ENCODE peak calls at places on chromosome 4, in nine cellular contexts. One of them, this sample, is unnamed.

GRCh38 chr4:33334416-33334815 is 2614.2 kb downstream of the PCDH7 start:
- DNase-seq in heart left ventricle: no peak
- DNase-seq in A549: no peak
- DNase-seq in transverse colon: no peak
- DNase-seq in GM12891: no peak
- DNase-seq in sigmoid colon: no peak
- DNase-seq in uterus: no peak
- DNase-seq in right lobe of liver: no peak
- DNase-seq in HCT116: no peak
- DNase-seq in this sample: no peak

GRCh38 chr4:23819041-23819511 is 70.8 kb downstream of the PPARGC1A start:
- DNase-seq in heart left ventricle: peak
- DNase-seq in A549: no peak
- DNase-seq in transverse colon: no peak
- DNase-seq in GM12891: no peak
- DNase-seq in sigmoid colon: no peak
- DNase-seq in uterus: no peak
- DNase-seq in right lobe of liver: no peak
- DNase-seq in HCT116: no peak
- DNase-seq in this sample: no peak

GRCh38 chr4:101191302-101192098 is 155.8 kb downstream of the PPP3CA start:
- DNase-seq in heart left ventricle: peak
- DNase-seq in A549: no peak
- DNase-seq in transverse colon: peak
- DNase-seq in GM12891: no peak
- DNase-seq in sigmoid colon: peak
- DNase-seq in uterus: peak
- DNase-seq in right lobe of liver: peak
- DNase-seq in HCT116: no peak
- DNase-seq in this sample: no peak

GRCh38 chr4:174120446-174121142 is 162.9 kb downstream of the FBXO8 start:
- DNase-seq in heart left ventricle: peak
- DNase-seq in A549: peak
- DNase-seq in transverse colon: no peak
- DNase-seq in GM12891: no peak
- DNase-seq in sigmoid colon: peak
- DNase-seq in uterus: peak
- DNase-seq in right lobe of liver: no peak
- DNase-seq in HCT116: peak
- DNase-seq in this sample: peak

GRCh38 chr4:145218251-145218650 is 37.9 kb upstream of the OTUD4 start:
- DNase-seq in heart left ventricle: peak
- DNase-seq in A549: no peak
- DNase-seq in transverse colon: no peak
- DNase-seq in GM12891: peak
- DNase-seq in sigmoid colon: peak
- DNase-seq in uterus: no peak
- DNase-seq in right lobe of liver: no peak
- DNase-seq in HCT116: no peak
- DNase-seq in this sample: no peak

GRCh38 chr4:78081541-78081940 is 24.4 kb downstream of the FRAS1 start:
- DNase-seq in heart left ventricle: no peak
- DNase-seq in A549: no peak
- DNase-seq in transverse colon: no peak
- DNase-seq in GM12891: no peak
- DNase-seq in sigmoid colon: no peak
- DNase-seq in uterus: no peak
- DNase-seq in right lobe of liver: no peak
- DNase-seq in HCT116: no peak
- DNase-seq in this sample: no peak

GRCh38 chr4:96736352-96736889 is 896.5 kb downstream of the PDHA2 start:
- DNase-seq in heart left ventricle: no peak
- DNase-seq in A549: peak
- DNase-seq in transverse colon: no peak
- DNase-seq in GM12891: no peak
- DNase-seq in sigmoid colon: no peak
- DNase-seq in uterus: no peak
- DNase-seq in right lobe of liver: no peak
- DNase-seq in HCT116: peak
- DNase-seq in this sample: no peak

GRCh38 chr4:4271912-4272311 is 18.0 kb downstream of the LYAR start:
- DNase-seq in heart left ventricle: no peak
- DNase-seq in A549: no peak
- DNase-seq in transverse colon: no peak
- DNase-seq in GM12891: no peak
- DNase-seq in sigmoid colon: no peak
- DNase-seq in uterus: no peak
- DNase-seq in right lobe of liver: no peak
- DNase-seq in HCT116: no peak
- DNase-seq in this sample: no peak

GRCh38 chr4:165331823-165332222 is 4.4 kb downstream of the MSMO1 start:
- DNase-seq in heart left ventricle: no peak
- DNase-seq in A549: no peak
- DNase-seq in transverse colon: no peak
- DNase-seq in GM12891: no peak
- DNase-seq in sigmoid colon: no peak
- DNase-seq in uterus: no peak
- DNase-seq in right lobe of liver: no peak
- DNase-seq in HCT116: no peak
- DNase-seq in this sample: no peak

GRCh38 chr4:113769744-113770143 is 8.2 kb upstream of the CAMK2D start:
- DNase-seq in heart left ventricle: no peak
- DNase-seq in A549: no peak
- DNase-seq in transverse colon: no peak
- DNase-seq in GM12891: no peak
- DNase-seq in sigmoid colon: no peak
- DNase-seq in uterus: no peak
- DNase-seq in right lobe of liver: no peak
- DNase-seq in HCT116: no peak
- DNase-seq in this sample: no peak

GRCh38 chr4:68344049-68344448 is 5.8 kb downstream of the YTHDC1 start:
- DNase-seq in heart left ventricle: no peak
- DNase-seq in A549: no peak
- DNase-seq in transverse colon: no peak
- DNase-seq in GM12891: no peak
- DNase-seq in sigmoid colon: no peak
- DNase-seq in uterus: no peak
- DNase-seq in right lobe of liver: no peak
- DNase-seq in HCT116: no peak
- DNase-seq in this sample: peak

GRCh38 chr4:175531405-175532091 is 280.5 kb downstream of the GPM6A start:
- DNase-seq in heart left ventricle: no peak
- DNase-seq in A549: peak
- DNase-seq in transverse colon: no peak
- DNase-seq in GM12891: no peak
- DNase-seq in sigmoid colon: no peak
- DNase-seq in uterus: no peak
- DNase-seq in right lobe of liver: no peak
- DNase-seq in HCT116: no peak
- DNase-seq in this sample: no peak

GRCh38 chr4:57098945-57099344 is 11.2 kb downstream of the IGFBP7 start:
- DNase-seq in heart left ventricle: no peak
- DNase-seq in A549: no peak
- DNase-seq in transverse colon: no peak
- DNase-seq in GM12891: no peak
- DNase-seq in sigmoid colon: no peak
- DNase-seq in uterus: no peak
- DNase-seq in right lobe of liver: no peak
- DNase-seq in HCT116: no peak
- DNase-seq in this sample: no peak

GRCh38 chr4:8766610-8767009 is 105.0 kb downstream of the HMX1 start:
- DNase-seq in heart left ventricle: no peak
- DNase-seq in A549: no peak
- DNase-seq in transverse colon: no peak
- DNase-seq in GM12891: no peak
- DNase-seq in sigmoid colon: peak
- DNase-seq in uterus: no peak
- DNase-seq in right lobe of liver: no peak
- DNase-seq in HCT116: no peak
- DNase-seq in this sample: no peak

GRCh38 chr4:153623491-153623890 is 60.6 kb upstream of the TLR2 start:
- DNase-seq in heart left ventricle: no peak
- DNase-seq in A549: no peak
- DNase-seq in transverse colon: no peak
- DNase-seq in GM12891: no peak
- DNase-seq in sigmoid colon: no peak
- DNase-seq in uterus: no peak
- DNase-seq in right lobe of liver: no peak
- DNase-seq in HCT116: no peak
- DNase-seq in this sample: no peak

GRCh38 chr4:86114563-86114962 is 245.3 kb downstream of the MAPK10 start:
- DNase-seq in heart left ventricle: no peak
- DNase-seq in A549: no peak
- DNase-seq in transverse colon: no peak
- DNase-seq in GM12891: no peak
- DNase-seq in sigmoid colon: no peak
- DNase-seq in uterus: no peak
- DNase-seq in right lobe of liver: no peak
- DNase-seq in HCT116: no peak
- DNase-seq in this sample: no peak

GRCh38 chr4:2262145-2262943 is 435 bp upstream of the MXD4 start:
- DNase-seq in heart left ventricle: peak
- DNase-seq in A549: peak
- DNase-seq in transverse colon: peak
- DNase-seq in GM12891: peak
- DNase-seq in sigmoid colon: peak
- DNase-seq in uterus: peak
- DNase-seq in right lobe of liver: peak
- DNase-seq in HCT116: peak
- DNase-seq in this sample: peak
- TF ChIP-seq POLR2A in heart left ventricle: peak
- TF ChIP-seq POLR2A in A549: peak
- TF ChIP-seq POLR2A in transverse colon: peak
- TF ChIP-seq POLR2A in GM12891: peak
- TF ChIP-seq POLR2A in sigmoid colon: peak
- TF ChIP-seq POLR2A in uterus: peak
- TF ChIP-seq POLR2A in right lobe of liver: peak
- TF ChIP-seq POLR2A in HCT116: peak
- TF ChIP-seq POLR2A in this sample: peak

DNA sequence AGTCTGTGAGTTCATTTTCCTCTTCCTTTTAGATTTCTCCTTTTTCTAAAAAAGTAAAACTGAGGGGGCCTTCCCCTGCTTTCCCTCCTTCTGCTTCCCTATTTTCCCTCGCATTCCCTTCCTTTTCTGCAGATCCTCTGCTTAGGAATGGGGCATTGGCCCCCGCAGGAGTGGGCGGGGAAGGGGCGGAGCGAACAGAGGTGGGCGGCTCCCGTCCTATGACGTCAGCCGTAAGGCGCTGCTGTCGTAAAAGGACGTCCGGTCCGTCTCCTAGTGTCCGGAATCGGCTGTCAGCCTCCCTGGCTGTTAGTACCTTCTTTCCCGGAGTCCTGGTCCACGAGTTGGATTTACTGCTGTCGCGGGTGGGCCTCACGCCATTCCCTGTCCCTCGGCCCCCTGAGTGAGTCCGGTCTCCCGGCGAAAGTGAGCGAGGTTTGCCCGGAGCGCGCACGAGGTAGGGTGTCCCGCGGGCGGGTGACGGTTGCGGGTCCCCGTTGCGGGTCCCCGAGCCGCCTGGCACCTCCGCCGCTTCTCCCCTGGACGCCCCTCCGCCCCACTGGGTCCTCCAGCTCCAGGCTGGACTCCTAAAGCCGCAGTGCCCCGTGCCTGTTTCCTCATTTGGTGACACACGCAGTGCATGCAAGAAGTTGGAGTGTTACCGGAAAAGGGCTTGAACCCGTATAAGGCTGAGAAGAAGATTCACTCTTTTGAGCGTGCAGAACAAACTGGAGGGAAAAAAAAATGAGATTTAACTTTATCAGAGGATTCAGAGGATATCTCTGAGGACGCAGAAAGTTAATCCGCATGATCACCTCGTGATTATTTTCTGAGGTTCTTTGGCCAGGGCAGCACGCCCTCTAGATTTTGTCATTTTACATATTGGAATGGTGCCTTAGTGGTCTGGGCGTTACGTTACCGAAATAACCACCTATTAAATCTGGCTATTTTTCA is at the start of gene ZNF330:
- DNase-seq in heart left ventricle: peak
- DNase-seq in A549: peak
- DNase-seq in transverse colon: peak
- DNase-seq in GM12891: peak
- DNase-seq in sigmoid colon: peak
- DNase-seq in uterus: peak
- DNase-seq in right lobe of liver: peak
- DNase-seq in HCT116: peak
- DNase-seq in this sample: peak
- TF ChIP-seq POLR2A in heart left ventricle: peak
- TF ChIP-seq POLR2A in A549: peak
- TF ChIP-seq POLR2A in transverse colon: peak
- TF ChIP-seq POLR2A in GM12891: peak
- TF ChIP-seq POLR2A in sigmoid colon: peak
- TF ChIP-seq POLR2A in uterus: peak
- TF ChIP-seq POLR2A in right lobe of liver: peak
- TF ChIP-seq POLR2A in HCT116: peak
- TF ChIP-seq POLR2A in this sample: peak

GRCh38 chr4:1366371-1367229 is 19.6 kb downstream of the UVSSA start:
- DNase-seq in heart left ventricle: peak
- DNase-seq in A549: no peak
- DNase-seq in transverse colon: no peak
- DNase-seq in GM12891: no peak
- DNase-seq in sigmoid colon: peak
- DNase-seq in uterus: no peak
- DNase-seq in right lobe of liver: no peak
- DNase-seq in HCT116: no peak
- DNase-seq in this sample: no peak
- TF ChIP-seq POLR2A in heart left ventricle: no peak
- TF ChIP-seq POLR2A in A549: no peak
- TF ChIP-seq POLR2A in transverse colon: no peak
- TF ChIP-seq POLR2A in GM12891: no peak
- TF ChIP-seq POLR2A in sigmoid colon: no peak
- TF ChIP-seq POLR2A in uterus: no peak
- TF ChIP-seq POLR2A in right lobe of liver: no peak
- TF ChIP-seq POLR2A in HCT116: no peak
- TF ChIP-seq POLR2A in this sample: no peak

DNA sequence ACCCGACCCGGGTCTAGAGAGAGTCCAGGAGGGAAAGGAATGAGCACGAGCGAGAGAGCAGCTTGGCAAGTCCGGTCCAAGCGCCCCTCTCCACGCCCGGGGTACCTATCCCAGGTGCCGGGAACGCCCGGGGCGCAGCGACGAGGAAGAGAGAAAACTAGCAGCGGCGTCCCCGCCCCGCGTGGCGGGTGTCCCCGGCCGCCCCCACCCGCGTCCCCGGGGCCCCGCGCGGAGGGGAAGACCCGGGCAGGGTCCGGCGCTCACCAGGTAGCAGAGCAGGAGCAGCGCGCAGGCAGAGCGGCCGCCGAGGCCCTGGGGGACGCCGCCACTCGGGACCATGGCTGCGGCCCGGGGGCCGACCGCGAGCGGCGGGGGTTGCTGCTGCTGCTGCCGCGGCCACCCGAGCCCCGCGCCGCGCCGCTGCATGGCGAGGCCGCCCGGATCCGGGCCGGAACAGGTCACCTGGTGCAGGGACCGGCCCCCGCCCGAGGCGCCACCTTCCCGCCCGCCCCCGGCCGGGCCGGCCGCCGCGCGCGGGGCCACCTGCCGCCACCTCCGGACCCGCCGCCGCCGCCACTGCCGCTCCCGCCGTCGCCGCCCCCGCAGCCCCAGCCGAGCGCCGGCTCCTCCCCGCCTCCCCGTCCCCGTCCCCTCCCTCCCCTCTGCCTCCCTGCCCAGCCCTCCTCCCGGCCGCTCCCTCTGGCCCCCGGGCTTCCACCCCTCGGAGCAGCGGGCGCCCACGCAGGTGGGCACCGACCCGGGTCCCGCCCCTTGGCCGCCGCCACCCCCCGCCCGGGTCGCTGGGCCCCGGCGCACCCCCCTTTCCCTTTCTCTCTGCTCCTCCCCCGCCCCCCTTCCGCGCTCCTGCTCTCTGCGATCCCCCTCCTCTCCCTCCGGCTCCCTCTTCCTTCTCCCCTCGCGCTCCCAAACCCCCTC is at the start of gene SEL1L3:
- DNase-seq in heart left ventricle: peak
- DNase-seq in A549: peak
- DNase-seq in transverse colon: peak
- DNase-seq in GM12891: peak
- DNase-seq in sigmoid colon: no peak
- DNase-seq in uterus: no peak
- DNase-seq in right lobe of liver: peak
- DNase-seq in HCT116: no peak
- DNase-seq in this sample: peak
- TF ChIP-seq POLR2A in heart left ventricle: no peak
- TF ChIP-seq POLR2A in A549: no peak
- TF ChIP-seq POLR2A in transverse colon: no peak
- TF ChIP-seq POLR2A in GM12891: no peak
- TF ChIP-seq POLR2A in sigmoid colon: no peak
- TF ChIP-seq POLR2A in uterus: no peak
- TF ChIP-seq POLR2A in right lobe of liver: peak
- TF ChIP-seq POLR2A in HCT116: no peak
- TF ChIP-seq POLR2A in this sample: no peak